ENCODE peak calls at places on chromosomes 2 and 18, in eight cellular contexts. J is CD4-positive, alpha-beta T cell; D is CD8-positive, alpha-beta T cell; L is lower lobe of right lung; S is transverse colon; W is fibroblast of villous mesenchyme; M is testis; H is fibroblast of pulmonary artery. F is an unnamed sample.

GRCh38 chr2:232203936-232204335 is 174.6 kb upstream of the ALPP start:
- DNase-seq in L (no peak), D (no peak), W (no peak), M (no peak), J (no peak), H (no peak), S (no peak), F (no peak)

GRCh38 chr18:32383040-32383819 is 87.5 kb downstream of the GAREM1 start:
- DNase-seq in D (no peak), J (no peak), M (no peak), H (peak), L (no peak), W (peak), S (no peak), F (no peak)

GRCh38 chr2:234335676-234336228 is 161.1 kb downstream of the ARL4C start:
- DNase-seq in L (peak), D (peak), H (peak), S (peak), J (peak), M (peak), W (peak), F (no peak)

GRCh38 chr2:46350030-46350699 is 53.0 kb downstream of the EPAS1 start:
- DNase-seq in W (no peak), J (no peak), M (no peak), S (no peak), D (no peak), L (no peak), H (peak), F (no peak)

GRCh38 chr18:2538844-2539243 is 32.5 kb downstream of the METTL4 start:
- DNase-seq in S (no peak), D (no peak), H (peak), M (no peak), L (no peak), J (no peak), W (peak), F (no peak)

GRCh38 chr2:102618452-102619413 is 620 bp upstream of the SLC9A2 start:
- DNase-seq in D (no peak), M (peak), H (no peak), W (peak), L (peak), S (peak), J (no peak), F (no peak)

GRCh38 chr2:197706839-197707207 is 1.7 kb downstream of the MARS2 start:
- DNase-seq in D (no peak), H (no peak), M (no peak), J (no peak), S (no peak), W (no peak), L (no peak), F (no peak)

GRCh38 chr18:77056399-77057015 is 76.1 kb downstream of the MBP start:
- DNase-seq in H (no peak), M (peak), W (no peak), J (no peak), D (no peak), L (peak), S (no peak), F (no peak)

GRCh38 chr18:60466671-60467070 is 94.1 kb upstream of the MC4R start:
- DNase-seq in S (no peak), H (peak), W (no peak), J (no peak), D (no peak), M (no peak), L (no peak), F (no peak)

GRCh38 chr2:226080323-226080722 is 680.8 kb downstream of the NYAP2 start:
- DNase-seq in L (no peak), J (no peak), D (no peak), S (no peak), W (peak), H (peak), M (no peak), F (no peak)

GRCh38 chr2:235851841-235852527 is 316.2 kb downstream of the GBX2 start:
- DNase-seq in S (no peak), L (no peak), D (no peak), W (no peak), M (no peak), H (no peak), J (no peak), F (no peak)

GRCh38 chr2:200498316-200498715 is 11.6 kb downstream of the KCTD18 start:
- DNase-seq in L (no peak), W (no peak), H (no peak), D (no peak), S (no peak), J (no peak), M (no peak), F (no peak)

GRCh38 chr18:22558945-22559385 is 141.2 kb upstream of the CTAGE1 start:
- DNase-seq in S (peak), W (peak), J (no peak), M (peak), D (no peak), H (peak), L (peak), F (no peak)

GRCh38 chr2:215156453-215156852 is 18.0 kb upstream of the ABCA12 start:
- DNase-seq in M (no peak), L (no peak), S (no peak), H (no peak), J (no peak), D (no peak), W (no peak), F (no peak)

GRCh38 chr2:177501186-177501585 is 108.6 kb downstream of the AGPS start:
- DNase-seq in D (no peak), M (no peak), H (no peak), L (no peak), W (no peak), J (no peak), S (no peak), F (no peak)

GRCh38 chr2:237154050-237154638 is 68.5 kb downstream of the COPS8 start:
- DNase-seq in M (peak), L (no peak), J (peak), D (peak), H (peak), S (no peak), W (peak), F (no peak)

GRCh38 chr18:11148655-11149440 is 521 bp downstream of the PIEZO2 start:
- DNase-seq in L (no peak), S (no peak), J (no peak), M (no peak), D (no peak), H (no peak), W (peak), F (no peak)

GRCh38 chr18:57210711-57211411 is 64.0 kb downstream of the BOD1L2 start:
- DNase-seq in H (no peak), J (no peak), S (peak), L (no peak), M (no peak), W (no peak), D (no peak), F (no peak)

GRCh38 chr2:37875332-37875976 is 49.6 kb upstream of the RMDN2 start:
- DNase-seq in W (no peak), D (no peak), L (no peak), M (no peak), J (no peak), S (no peak), H (no peak), F (no peak)

GRCh38 chr18:49813071-49813320 is 337 bp downstream of the ACAA2 start:
- DNase-seq in D (no peak), J (no peak), W (peak), L (peak), M (no peak), S (peak), H (peak), F (no peak)

GRCh38 chr2:103174711-103175110 is 412.9 kb downstream of the TMEM182 start:
- DNase-seq in D (no peak), H (no peak), L (no peak), W (no peak), S (no peak), J (no peak), M (no peak), F (no peak)

GRCh38 chr2:3076848-3077735 is 300.5 kb downstream of the EIPR1 start:
- DNase-seq in D (no peak), J (no peak), L (no peak), H (no peak), W (no peak), M (no peak), S (no peak), F (no peak)

GRCh38 chr2:228699888-228700287 is 518.4 kb upstream of the SPHKAP start:
- DNase-seq in M (no peak), J (no peak), D (no peak), S (no peak), L (no peak), H (no peak), W (no peak), F (no peak)

GRCh38 chr18:22378672-22379282 is 38.9 kb downstream of the CTAGE1 start:
- DNase-seq in J (no peak), S (peak), L (no peak), H (peak), M (peak), D (peak), W (peak), F (no peak)

GRCh38 chr2:68251187-68251854 is 1.0 kb downstream of the PPP3R1 start:
- DNase-seq in J (peak), W (peak), S (peak), M (peak), H (peak), L (peak), D (peak), F (no peak)

GRCh38 chr2:15799432-15799827 is 140.9 kb upstream of the MYCN start:
- DNase-seq in W (no peak), D (no peak), J (no peak), H (no peak), M (no peak), S (no peak), L (no peak), F (no peak)

GRCh38 chr2:27003857-27004256 is 28.9 kb upstream of the TMEM214 start:
- DNase-seq in M (no peak), S (no peak), D (no peak), J (no peak), W (peak), H (peak), L (no peak), F (no peak)

GRCh38 chr2:85448840-85449588 is 30.5 kb downstream of the SH2D6 start:
- DNase-seq in S (no peak), M (peak), D (no peak), H (no peak), W (no peak), J (no peak), L (no peak), F (peak)

GRCh38 chr18:23897293-23897692 is 117.3 kb upstream of the TTC39C start:
- DNase-seq in J (no peak), S (no peak), W (no peak), D (no peak), L (no peak), M (no peak), H (no peak), F (no peak)

GRCh38 chr2:128285329-128285931 is 33.2 kb downstream of the HS6ST1 start:
- DNase-seq in L (peak), J (no peak), H (no peak), S (no peak), M (no peak), W (no peak), D (no peak), F (peak)

GRCh38 chr2:157254041-157254440 is 3.5 kb upstream of the GALNT5 start:
- DNase-seq in S (no peak), D (no peak), H (no peak), J (no peak), L (no peak), M (no peak), W (no peak), F (no peak)

GRCh38 chr2:56749152-56749752 is 565.5 kb downstream of the CCDC85A start:
- DNase-seq in M (no peak), J (no peak), S (no peak), D (no peak), H (peak), W (peak), L (no peak), F (no peak)

GRCh38 chr2:71703981-71704545 is 250.7 kb downstream of the DYSF start:
- DNase-seq in J (no peak), H (no peak), S (no peak), W (no peak), D (no peak), L (no peak), M (no peak), F (peak)

GRCh38 chr18:56233595-56233994 is 404.8 kb downstream of the TXNL1 start:
- DNase-seq in D (no peak), J (no peak), L (no peak), W (peak), M (peak), H (peak), S (no peak), F (no peak)

GRCh38 chr18:36831139-36831538 is 2.2 kb downstream of the KIAA1328 start:
- DNase-seq in L (no peak), S (no peak), W (peak), H (no peak), J (no peak), M (no peak), D (no peak), F (no peak)

GRCh38 chr2:99865818-99866676 is 276.3 kb downstream of the AFF3 start:
- DNase-seq in J (no peak), S (no peak), W (no peak), M (no peak), D (no peak), L (no peak), H (no peak), F (no peak)

GRCh38 chr2:99864561-99865216 is 277.7 kb downstream of the AFF3 start:
- DNase-seq in W (peak), J (no peak), L (no peak), M (no peak), D (no peak), S (no peak), H (peak), F (no peak)

GRCh38 chr2:99865217-99865569 is 277.2 kb downstream of the AFF3 start:
- DNase-seq in W (no peak), H (no peak), L (no peak), D (no peak), S (no peak), J (no peak), M (no peak), F (no peak)

GRCh38 chr2:99867690-99868089 is 274.7 kb downstream of the AFF3 start:
- DNase-seq in M (no peak), H (peak), J (no peak), W (no peak), D (no peak), S (no peak), L (no peak), F (no peak)

GRCh38 chr2:99868260-99868659 is 274.1 kb downstream of the AFF3 start:
- DNase-seq in M (no peak), L (no peak), W (no peak), J (no peak), S (no peak), H (no peak), D (no peak), F (no peak)
- TF ChIP-seq CTCF in M (no peak), L (no peak), W (no peak), J (no peak), S (no peak), H (no peak), D (no peak), F (no peak)

GRCh38 chr2:152500336-152500735 is 165.4 kb downstream of the FMNL2 start:
- DNase-seq in W (no peak), M (no peak), D (no peak), H (no peak), J (no peak), S (no peak), L (no peak), F (no peak)
- TF ChIP-seq CTCF in W (no peak), M (no peak), D (no peak), H (no peak), J (no peak), S (no peak), L (no peak), F (no peak)

GRCh38 chr2:132573444-132574007 is 96.5 kb downstream of the LYPD1 start:
- DNase-seq in M (no peak), H (no peak), W (no peak), D (no peak), L (no peak), J (no peak), S (no peak), F (no peak)
- TF ChIP-seq CTCF in M (no peak), H (no peak), W (no peak), D (no peak), L (no peak), J (no peak), S (no peak), F (no peak)

GRCh38 chr18:67451952-67452351 is 64.6 kb downstream of the DSEL start:
- DNase-seq in M (no peak), L (no peak), D (no peak), S (no peak), W (no peak), J (no peak), H (no peak), F (no peak)

DNA sequence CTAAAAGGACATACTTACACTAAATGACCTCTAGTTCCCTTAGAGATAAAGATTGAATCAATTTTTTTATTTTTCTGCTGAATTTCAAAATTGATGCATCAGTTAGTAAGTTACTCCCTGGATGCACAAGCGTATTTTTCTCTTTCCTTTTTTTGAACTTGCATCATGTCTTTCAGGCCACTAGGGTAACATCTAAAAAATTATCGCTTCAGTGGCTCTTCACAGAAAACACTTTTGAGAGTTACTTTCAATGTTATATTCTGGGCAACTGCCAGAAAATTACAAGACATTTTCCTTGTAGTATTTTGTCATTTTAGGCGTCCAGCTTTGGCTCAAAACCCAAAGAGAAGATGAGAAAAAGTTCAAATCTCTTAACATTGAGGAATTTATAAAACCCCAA is 59.8 kb downstream of the DSEL start:
- DNase-seq in J (no peak), S (no peak), L (no peak), W (no peak), M (no peak), H (peak), D (no peak), F (no peak)
- TF ChIP-seq CTCF in J (no peak), S (no peak), L (no peak), W (peak), M (peak), H (peak), D (no peak), F (peak)

GRCh38 chr18:79639072-79639829 is 40.4 kb upstream of the CTDP1 start:
- DNase-seq in S (no peak), H (peak), D (no peak), J (no peak), M (no peak), L (no peak), W (no peak), F (no peak)
- TF ChIP-seq CTCF in S (no peak), H (no peak), D (no peak), J (no peak), M (no peak), L (no peak), W (no peak), F (peak)

GRCh38 chr2:190119948-190120347 is 57.4 kb upstream of the MSTN start:
- DNase-seq in L (no peak), H (no peak), M (no peak), S (no peak), D (peak), W (no peak), J (no peak), F (no peak)

GRCh38 chr2:190119257-190119656 is 56.7 kb upstream of the MSTN start:
- DNase-seq in M (peak), L (peak), H (peak), D (peak), W (no peak), S (no peak), J (no peak), F (no peak)

GRCh38 chr2:190117305-190117704 is 54.8 kb upstream of the MSTN start:
- DNase-seq in J (no peak), D (no peak), H (no peak), M (no peak), S (no peak), L (no peak), W (no peak), F (no peak)

GRCh38 chr2:190123956-190124355 is 61.4 kb upstream of the MSTN start:
- DNase-seq in M (no peak), W (peak), D (no peak), S (no peak), J (no peak), L (no peak), H (peak), F (no peak)

DNA sequence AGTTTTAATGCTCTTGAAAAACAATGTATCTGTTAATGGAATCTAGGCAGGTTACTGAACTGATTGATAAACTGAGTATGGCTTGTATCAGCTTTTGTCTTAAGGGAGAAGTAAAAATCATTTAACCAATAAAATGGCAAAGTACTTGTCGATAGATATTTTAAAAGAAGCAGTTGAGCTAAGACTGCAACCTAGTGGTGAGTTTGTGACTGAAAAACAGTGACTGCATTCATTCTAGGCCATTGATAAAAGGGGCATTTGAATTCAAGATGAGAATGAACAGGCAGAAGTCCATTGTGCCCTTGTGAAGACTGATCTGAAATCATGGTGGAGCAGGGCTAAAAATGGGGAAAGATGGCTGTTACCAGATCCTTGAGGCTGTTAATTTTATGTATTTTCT is 59.4 kb upstream of the MSTN start:
- DNase-seq in W (peak), L (no peak), J (no peak), S (no peak), D (no peak), M (no peak), H (peak), F (no peak)
- TF ChIP-seq CTCF in W (peak), L (no peak), J (no peak), S (peak), D (no peak), M (peak), H (peak), F (peak)

F was measured in chondrocyte.